ENCODE peak calls at places on chromosomes 6 and 20, in four cellular contexts. G is GM23338, E is NCI-H1105 treated with DMSO at 0.1 percent for 48 hours, A is AG08396. C is an unnamed sample.

GRCh38 chr6:33095681-33096080 is 19.9 kb downstream of the HLA-DPB1 start:
- DNase-seq in A (no peak), E (no peak), G (no peak), C (no peak)

GRCh38 chr6:17965397-17965796 is 22.0 kb downstream of the KIF13A start:
- DNase-seq in G (no peak), E (no peak), A (peak), C (no peak)

GRCh38 chr6:124795879-124796838 is 166.1 kb upstream of the RNF217 start:
- DNase-seq in A (no peak), E (peak), G (peak), C (no peak)

GRCh38 chr6:45895569-45895968 is 120.1 kb downstream of the CLIC5 start:
- DNase-seq in E (no peak), A (no peak), G (no peak), C (no peak)

GRCh38 chr6:69164564-69165252 is 529.6 kb downstream of the ADGRB3 start:
- DNase-seq in E (peak), A (no peak), G (peak), C (no peak)

GRCh38 chr6:25769983-25770382 is 15.4 kb downstream of the SLC17A4 start:
- DNase-seq in E (no peak), A (no peak), G (no peak), C (no peak)

GRCh38 chr20:47970282-47970903 is 185.1 kb upstream of the SULF2 start:
- DNase-seq in G (no peak), E (no peak), A (no peak), C (no peak)

GRCh38 chr6:169983651-169984050 is 232.2 kb downstream of the ERMARD start:
- DNase-seq in G (no peak), E (no peak), A (no peak), C (no peak)

GRCh38 chr6:108526739-108527174 is 34.0 kb upstream of the FOXO3 start:
- DNase-seq in G (peak), E (peak), A (peak), C (no peak)

GRCh38 chr6:18415671-18416340 is 28.7 kb downstream of the RNF144B start:
- DNase-seq in G (no peak), E (no peak), A (no peak), C (no peak)

GRCh38 chr20:22762576-22763256 is 178.3 kb upstream of the FOXA2 start:
- DNase-seq in E (no peak), G (no peak), A (no peak), C (no peak)

GRCh38 chr20:47782920-47783552 is 2.2 kb downstream of the SULF2 start:
- DNase-seq in A (no peak), G (no peak), E (no peak), C (no peak)

GRCh38 chr20:24698706-24699206 is 229.3 kb downstream of the SYNDIG1 start:
- DNase-seq in E (no peak), G (no peak), A (no peak), C (peak)

GRCh38 chr6:58113960-58114359 is 796.5 kb downstream of the PRIM2 start:
- DNase-seq in A (no peak), E (no peak), G (peak), C (no peak)

GRCh38 chr6:144066255-144066654 is 29.1 kb downstream of the SF3B5 start:
- DNase-seq in G (no peak), E (no peak), A (no peak), C (no peak)

GRCh38 chr6:52010145-52010544 is 77.3 kb downstream of the PKHD1 start:
- DNase-seq in A (no peak), E (no peak), G (no peak), C (no peak)

GRCh38 chr20:44017905-44018683 is 103.4 kb downstream of the TOX2 start:
- DNase-seq in A (peak), G (no peak), E (peak), C (peak)

GRCh38 chr20:52959125-52959524 is 13.0 kb upstream of the TSHZ2 start:
- DNase-seq in G (peak), A (no peak), E (peak), C (no peak)

GRCh38 chr6:2857580-2858337 is 16.1 kb upstream of the SERPINB1 start:
- DNase-seq in E (peak), G (no peak), A (no peak), C (peak)

GRCh38 chr6:97392735-97393134 is 109.7 kb upstream of the MMS22L start:
- DNase-seq in E (no peak), G (no peak), A (no peak), C (no peak)

GRCh38 chr20:17762873-17763557 is 63.2 kb downstream of the BANF2 start:
- DNase-seq in G (no peak), E (no peak), A (no peak), C (no peak)

GRCh38 chr6:116059713-116060571 is 749 bp downstream of the FRK start:
- DNase-seq in G (no peak), A (no peak), E (no peak), C (no peak)

GRCh38 chr6:17281497-17282481 is 628 bp downstream of the RBM24 start:
- DNase-seq in A (no peak), G (peak), E (no peak), C (peak)

GRCh38 chr6:126963077-126963809 is 155.2 kb upstream of the RSPO3 start:
- DNase-seq in E (no peak), A (no peak), G (peak), C (no peak)

GRCh38 chr20:43530321-43531090 is 23.0 kb downstream of the L3MBTL1 start:
- DNase-seq in A (no peak), E (no peak), G (no peak), C (peak)

GRCh38 chr6:112357801-112358200 is 10.7 kb downstream of the RFPL4B start:
- DNase-seq in E (no peak), A (peak), G (no peak), C (no peak)

GRCh38 chr6:157063176-157063934 is 260.0 kb downstream of the TMEM242 start:
- DNase-seq in E (peak), A (no peak), G (peak), C (no peak)

GRCh38 chr6:147304016-147304415 is 99.8 kb downstream of the STXBP5 start:
- DNase-seq in G (peak), E (no peak), A (no peak), C (no peak)

GRCh38 chr6:28789553-28790083 is 134.2 kb downstream of the TRIM27 start:
- DNase-seq in E (peak), G (peak), A (peak), C (peak)

GRCh38 chr6:170223718-170224693 is 66.9 kb downstream of the DLL1 start:
- DNase-seq in E (no peak), G (no peak), A (no peak), C (no peak)

GRCh38 chr6:32867022-32867477 is 13.1 kb downstream of the PSMB9 start:
- DNase-seq in A (no peak), G (peak), E (no peak), C (no peak)

GRCh38 chr6:53361549-53362031 is 12.8 kb upstream of the ELOVL5 start:
- DNase-seq in A (peak), E (peak), G (no peak), C (peak)

GRCh38 chr20:24765316-24766142 is 183.5 kb upstream of the CST7 start:
- DNase-seq in G (no peak), E (no peak), A (no peak), C (peak)

GRCh38 chr6:133240511-133241087 is 558 bp upstream of the EYA4 start:
- DNase-seq in G (peak), A (peak), E (no peak), C (no peak)

GRCh38 chr20:431012-431904 is 23.2 kb downstream of the RBCK1 start:
- DNase-seq in A (peak), G (peak), E (peak), C (no peak)

GRCh38 chr20:32227316-32227715 is 19.6 kb downstream of the POFUT1 start:
- DNase-seq in A (no peak), G (no peak), E (no peak), C (no peak)

GRCh38 chr20:47453167-47453782 is 48.4 kb upstream of the NCOA3 start:
- DNase-seq in G (no peak), A (peak), E (no peak), C (peak)

GRCh38 chr6:125258651-125259353 is 43.0 kb downstream of the HDDC2 start:
- DNase-seq in A (no peak), G (no peak), E (no peak), C (no peak)

GRCh38 chr6:141752677-141753076 is 380.0 kb upstream of the GJE1 start:
- DNase-seq in G (no peak), E (no peak), A (no peak), C (no peak)

GRCh38 chr6:63739094-63739687 is 103.6 kb downstream of the PHF3 start:
- DNase-seq in E (no peak), A (no peak), G (no peak), C (no peak)